ENCODE peak calls at places on chromosomes 12 and 14, in four cellular contexts. B is NCI-H1930, O is Daoy, W is testis. J is an unnamed sample.

GRCh38 chr14:79375336-79375735 is 836.0 kb downstream of the DIO2 start:
- DNase-seq in W (no peak), O (no peak), B (no peak), J (no peak)

GRCh38 chr12:120538281-120539156 is 4.4 kb downstream of the RNF10 start:
- DNase-seq in B (no peak), W (no peak), O (peak), J (no peak)

GRCh38 chr12:40105265-40105514 is 691 bp downstream of the SLC2A13 start:
- DNase-seq in B (no peak), O (no peak), W (peak), J (no peak)

GRCh38 chr14:68539839-68540238 is 253.0 kb downstream of the ZFP36L1 start:
- DNase-seq in B (no peak), O (no peak), W (no peak), J (no peak)

GRCh38 chr14:59190372-59190771 is 1.9 kb downstream of the DAAM1 start:
- DNase-seq in O (peak), W (peak), B (no peak), J (no peak)

GRCh38 chr12:94710933-94711332 is 60.6 kb upstream of the TMCC3 start:
- DNase-seq in W (peak), O (peak), B (peak), J (no peak)

GRCh38 chr12:115194857-115195256 is 510.9 kb upstream of the TBX3 start:
- DNase-seq in W (no peak), O (no peak), B (no peak), J (no peak)

GRCh38 chr12:24198070-24198469 is 248.6 kb upstream of the SOX5 start:
- DNase-seq in O (peak), B (no peak), W (no peak), J (no peak)

GRCh38 chr14:69574266-69574953 is at the start of gene CCDC177:
- DNase-seq in O (peak), W (peak), B (peak), J (peak)

GRCh38 chr12:47935196-47935595 is 28.2 kb upstream of the TMEM106C start:
- DNase-seq in O (no peak), B (no peak), W (peak), J (no peak)

GRCh38 chr14:91036741-91037469 is 23.5 kb downstream of the RPS6KA5 start:
- DNase-seq in B (no peak), O (no peak), W (no peak), J (no peak)

GRCh38 chr14:32076278-32077080 is 625 bp upstream of the ARHGAP5 start:
- DNase-seq in B (peak), O (peak), W (peak), J (peak)

GRCh38 chr14:51394804-51395203 is 154.8 kb downstream of the TMX1 start:
- DNase-seq in W (no peak), B (no peak), O (no peak), J (no peak)

GRCh38 chr14:54189358-54190354 is 207.2 kb upstream of the CDKN3 start:
- DNase-seq in O (peak), W (no peak), B (no peak), J (no peak)

GRCh38 chr12:49946086-49946485 is 4.5 kb upstream of the AQP2 start:
- DNase-seq in O (no peak), B (no peak), W (no peak), J (no peak)

GRCh38 chr14:52551696-52552062 is 626 bp downstream of the TXNDC16 start:
- DNase-seq in O (peak), W (peak), B (no peak), J (no peak)

GRCh38 chr14:72644038-72644437 is 249.9 kb downstream of the DPF3 start:
- DNase-seq in W (no peak), B (no peak), O (no peak), J (no peak)